ENCODE peak calls at places on chromosomes 12 and 14, in seven cellular contexts. O is skeletal muscle cell, T is NAMALWA, R is activated gamma-delta T cell treated with Interleukin-2 at 50 U/mL for 16 hours, W is occipital lobe, Q is RPMI7951, V is NT2/D1. F is an unnamed sample.

GRCh38 chr12:131368073-131369071 is 342.5 kb upstream of the SFSWAP start:
- DNase-seq in Q (no peak), W (no peak), V (no peak), R (no peak), O (no peak), T (no peak), F (no peak)

GRCh38 chr12:75542942-75543341 is 31.5 kb upstream of the KRR1 start:
- DNase-seq in T (no peak), W (no peak), R (no peak), V (no peak), Q (peak), O (no peak), F (no peak)

GRCh38 chr12:169528-170360 is 44.2 kb downstream of the SLC6A12 start:
- DNase-seq in Q (no peak), T (peak), V (no peak), W (no peak), O (no peak), R (no peak), F (no peak)

GRCh38 chr14:96748371-96748770 is 48.8 kb upstream of the VRK1 start:
- DNase-seq in W (no peak), R (no peak), O (no peak), T (no peak), V (no peak), Q (no peak), F (no peak)

GRCh38 chr12:95709152-95709551 is 81.4 kb downstream of the NTN4 start:
- DNase-seq in R (no peak), O (no peak), Q (no peak), V (no peak), T (no peak), W (no peak), F (no peak)

GRCh38 chr12:109743076-109743910 is 29.7 kb downstream of the FAM222A start:
- DNase-seq in T (no peak), O (no peak), Q (no peak), R (peak), W (no peak), V (no peak), F (no peak)

GRCh38 chr12:88529531-88530488 is 50.5 kb downstream of the KITLG start:
- DNase-seq in V (no peak), T (no peak), R (no peak), O (no peak), W (no peak), Q (no peak), F (no peak)

GRCh38 chr12:11944321-11944720 is 126.4 kb upstream of the BCL2L14 start:
- DNase-seq in W (no peak), V (no peak), T (no peak), R (no peak), O (no peak), Q (no peak), F (no peak)

GRCh38 chr12:93366427-93366826 is 11.3 kb upstream of the NUDT4 start:
- DNase-seq in T (peak), O (no peak), W (no peak), Q (no peak), R (no peak), V (no peak), F (no peak)

GRCh38 chr12:10668526-10668925 is 5.3 kb downstream of the STYK1 start:
- DNase-seq in Q (no peak), R (no peak), V (no peak), O (no peak), T (no peak), W (no peak), F (no peak)

GRCh38 chr12:37541356-37541755 is 775.2 kb upstream of the ALG10B start:
- DNase-seq in Q (no peak), V (no peak), T (no peak), R (no peak), O (no peak), W (no peak), F (no peak)

GRCh38 chr14:89336338-89336737 is 80.7 kb downstream of the FOXN3 start:
- DNase-seq in Q (no peak), T (peak), V (no peak), W (no peak), O (no peak), R (no peak), F (no peak)

GRCh38 chr12:89424846-89425245 is 72.5 kb upstream of the DUSP6 start:
- DNase-seq in T (no peak), R (no peak), V (no peak), W (no peak), O (no peak), Q (no peak), F (no peak)

GRCh38 chr14:61264022-61264571 is 17.0 kb downstream of the TMEM30B start:
- DNase-seq in T (no peak), Q (no peak), W (no peak), O (no peak), V (no peak), R (no peak), F (no peak)

GRCh38 chr14:39617537-39617936 is 185.3 kb upstream of the FBXO33 start:
- DNase-seq in T (no peak), O (no peak), W (no peak), R (no peak), V (no peak), Q (no peak), F (no peak)

GRCh38 chr14:99036594-99037293 is 235.3 kb downstream of the BCL11B start:
- DNase-seq in T (no peak), W (no peak), O (no peak), Q (no peak), V (no peak), R (no peak), F (no peak)

GRCh38 chr12:121127501-121127900 is 5.2 kb upstream of the P2RX7 start:
- DNase-seq in T (no peak), O (no peak), R (no peak), W (no peak), Q (no peak), V (no peak), F (no peak)

GRCh38 chr12:92719674-92720073 is 16.9 kb downstream of the PLEKHG7 start:
- DNase-seq in R (no peak), O (no peak), W (no peak), T (no peak), Q (peak), V (no peak), F (no peak)

GRCh38 chr14:56125772-56126411 is 7.7 kb downstream of the PELI2 start:
- DNase-seq in T (no peak), O (no peak), R (no peak), W (no peak), Q (no peak), V (no peak), F (no peak)

GRCh38 chr14:99507860-99508640 is 26.8 kb downstream of the CCNK start:
- DNase-seq in Q (no peak), V (no peak), O (no peak), W (no peak), T (no peak), R (no peak), F (no peak)

GRCh38 chr12:91931110-91931509 is 214.5 kb downstream of the BTG1 start:
- DNase-seq in T (no peak), V (no peak), W (no peak), R (no peak), O (peak), Q (no peak), F (no peak)

GRCh38 chr12:130521375-130522124 is 183.9 kb downstream of the PIWIL1 start:
- DNase-seq in V (no peak), Q (no peak), T (no peak), O (no peak), W (no peak), R (no peak), F (no peak)

GRCh38 chr14:101634453-101635237 is 73.3 kb downstream of the DIO3 start:
- DNase-seq in T (no peak), W (no peak), O (no peak), Q (no peak), R (no peak), V (no peak), F (no peak)

GRCh38 chr14:50961606-50962259 is 17.4 kb upstream of the PYGL start:
- DNase-seq in O (peak), Q (peak), T (no peak), R (no peak), W (no peak), V (no peak), F (no peak)

GRCh38 chr12:57240926-57241555 is 9.9 kb downstream of the STAC3 start:
- DNase-seq in O (no peak), Q (no peak), T (peak), R (no peak), W (peak), V (no peak), F (no peak)

GRCh38 chr14:65446159-65446558 is 33.6 kb downstream of the FUT8 start:
- DNase-seq in W (no peak), V (no peak), R (no peak), Q (peak), T (no peak), O (no peak), F (no peak)

GRCh38 chr14:55107766-55108554 is 21.1 kb upstream of the LGALS3 start:
- DNase-seq in T (no peak), O (peak), Q (peak), W (peak), V (no peak), R (no peak), F (peak)

GRCh38 chr14:85461432-85462133 is 68.4 kb upstream of the FLRT2 start:
- DNase-seq in V (no peak), Q (no peak), O (no peak), T (no peak), R (no peak), W (no peak), F (no peak)

GRCh38 chr12:57850924-57851323 is 4.4 kb upstream of the CTDSP2 start:
- DNase-seq in O (no peak), Q (no peak), V (no peak), R (no peak), W (no peak), T (peak), F (no peak)

GRCh38 chr14:54597795-54598443 is 31.0 kb downstream of the SAMD4A start:
- DNase-seq in Q (peak), O (no peak), R (no peak), W (no peak), T (no peak), V (no peak), F (no peak)

GRCh38 chr12:2447861-2448260 is 346.9 kb upstream of the FKBP4 start:
- DNase-seq in V (no peak), O (no peak), R (no peak), Q (no peak), W (no peak), T (no peak), F (no peak)

GRCh38 chr14:57009585-57010515 is 199.6 kb upstream of the OTX2 start:
- DNase-seq in T (peak), V (no peak), W (no peak), O (no peak), R (no peak), Q (no peak), F (no peak)

GRCh38 chr14:80211143-80212024 is at the start of gene DIO2:
- DNase-seq in W (peak), Q (peak), T (no peak), V (no peak), R (no peak), O (no peak), F (no peak)

GRCh38 chr14:56555921-56556570 is 23.6 kb upstream of the TMEM260 start:
- DNase-seq in R (no peak), V (peak), T (peak), W (no peak), O (no peak), Q (peak), F (no peak)

F was measured in activated effector memory CD4-positive, alpha-beta T cell treated with Interleukin-2 at 50 U/mL for 16 hours.